ENCODE peak calls at places on chromosomes 7 and 10, in four cellular contexts. One of them, this sample, is unnamed.

GRCh38 chr7:154451480-154452457 is 399.6 kb downstream of the DPP6 start:
- DNase-seq in CD8-positive, alpha-beta T cell: no peak
- DNase-seq in fibroblast of lung: no peak
- DNase-seq in dermis microvascular lymphatic vessel endothelial cell: no peak
- DNase-seq in this sample: no peak

GRCh38 chr7:100130608-100131453 is 4.1 kb downstream of the MBLAC1 start:
- DNase-seq in dermis microvascular lymphatic vessel endothelial cell: peak
- DNase-seq in CD8-positive, alpha-beta T cell: peak
- DNase-seq in fibroblast of lung: peak
- DNase-seq in this sample: peak

GRCh38 chr7:27175005-27175625 is 995 bp upstream of the HOXA10 start:
- DNase-seq in CD8-positive, alpha-beta T cell: no peak
- DNase-seq in fibroblast of lung: no peak
- DNase-seq in dermis microvascular lymphatic vessel endothelial cell: no peak
- DNase-seq in this sample: no peak

GRCh38 chr7:30238721-30239441 is 45.5 kb upstream of the ZNRF2 start:
- DNase-seq in fibroblast of lung: peak
- DNase-seq in CD8-positive, alpha-beta T cell: no peak
- DNase-seq in dermis microvascular lymphatic vessel endothelial cell: peak
- DNase-seq in this sample: peak

GRCh38 chr7:149005427-149006344 is 22.6 kb downstream of the PDIA4 start:
- DNase-seq in dermis microvascular lymphatic vessel endothelial cell: peak
- DNase-seq in CD8-positive, alpha-beta T cell: peak
- DNase-seq in fibroblast of lung: peak
- DNase-seq in this sample: peak

GRCh38 chr7:15916666-15917388 is 230.3 kb upstream of the MEOX2 start:
- DNase-seq in fibroblast of lung: peak
- DNase-seq in dermis microvascular lymphatic vessel endothelial cell: no peak
- DNase-seq in CD8-positive, alpha-beta T cell: no peak
- DNase-seq in this sample: no peak

GRCh38 chr10:80515511-80515910 is 22.2 kb upstream of the SH2D4B start:
- DNase-seq in dermis microvascular lymphatic vessel endothelial cell: no peak
- DNase-seq in fibroblast of lung: no peak
- DNase-seq in CD8-positive, alpha-beta T cell: no peak
- DNase-seq in this sample: no peak

GRCh38 chr7:83190659-83191389 is 28.1 kb upstream of the PCLO start:
- DNase-seq in dermis microvascular lymphatic vessel endothelial cell: no peak
- DNase-seq in CD8-positive, alpha-beta T cell: no peak
- DNase-seq in fibroblast of lung: no peak
- DNase-seq in this sample: no peak

GRCh38 chr7:128422037-128422436 is 12.3 kb upstream of the IMPDH1 start:
- DNase-seq in fibroblast of lung: no peak
- DNase-seq in dermis microvascular lymphatic vessel endothelial cell: no peak
- DNase-seq in CD8-positive, alpha-beta T cell: no peak
- DNase-seq in this sample: no peak

GRCh38 chr7:114789942-114790341 is 132.0 kb upstream of the MDFIC start:
- DNase-seq in CD8-positive, alpha-beta T cell: no peak
- DNase-seq in fibroblast of lung: peak
- DNase-seq in dermis microvascular lymphatic vessel endothelial cell: peak
- DNase-seq in this sample: peak

GRCh38 chr7:12549106-12549505 is 21.4 kb upstream of the SCIN start:
- DNase-seq in CD8-positive, alpha-beta T cell: no peak
- DNase-seq in fibroblast of lung: no peak
- DNase-seq in dermis microvascular lymphatic vessel endothelial cell: no peak
- DNase-seq in this sample: peak

GRCh38 chr7:69395072-69395714 is 203.1 kb upstream of the AUTS2 start:
- DNase-seq in CD8-positive, alpha-beta T cell: no peak
- DNase-seq in fibroblast of lung: peak
- DNase-seq in dermis microvascular lymphatic vessel endothelial cell: no peak
- DNase-seq in this sample: no peak

GRCh38 chr7:76009672-76010600 is 15.5 kb upstream of the TMEM120A start:
- DNase-seq in dermis microvascular lymphatic vessel endothelial cell: no peak
- DNase-seq in fibroblast of lung: peak
- DNase-seq in CD8-positive, alpha-beta T cell: no peak
- DNase-seq in this sample: no peak